ENCODE peak calls at places on chromosomes 4 and X, in nine cellular contexts. Z is IMR-90, B is GM13977, J is pancreas, M is fibroblast of lung, E is endothelial cell, C is HFF-Myc, F is GM12865, P is kidney epithelial cell. O is an unnamed sample.

GRCh38 chrX:51484616-51485015 is 11.8 kb downstream of the NUDT11 start:
- DNase-seq in Z (no peak), B (no peak), J (no peak), M (no peak), E (no peak), C (no peak), F (no peak), P (no peak), O (no peak)

GRCh38 chrX:50609796-50610195 is 139.2 kb upstream of the DGKK start:
- DNase-seq in Z (peak), B (no peak), J (no peak), M (no peak), E (no peak), C (no peak), F (no peak), P (no peak), O (no peak)

GRCh38 chrX:39848243-39848642 is 249.5 kb downstream of the BCOR start:
- DNase-seq in Z (peak), B (no peak), J (peak), M (peak), E (no peak), C (no peak), F (no peak), P (no peak), O (no peak)

GRCh38 chr4:73573794-73574528 is 46.3 kb downstream of the RASSF6 start:
- DNase-seq in Z (peak), B (peak), J (peak), M (peak), E (peak), C (peak), F (peak), P (peak), O (peak)

GRCh38 chr4:82776925-82777542 is 21.6 kb downstream of the SCD5 start:
- DNase-seq in Z (peak), B (no peak), J (no peak), M (peak), E (no peak), C (no peak), F (no peak), P (no peak), O (no peak)

GRCh38 chrX:23331701-23332100 is 2.9 kb upstream of the PTCHD1 start:
- DNase-seq in Z (no peak), B (no peak), J (no peak), M (no peak), E (no peak), C (no peak), F (no peak), P (no peak), O (no peak)

GRCh38 chr4:2867758-2868491 is 24.3 kb downstream of the ADD1 start:
- DNase-seq in Z (peak), B (no peak), J (peak), M (peak), E (no peak), C (no peak), F (no peak), P (no peak), O (no peak)

GRCh38 chr4:113838421-113838820 is 76.9 kb upstream of the CAMK2D start:
- DNase-seq in Z (no peak), B (no peak), J (no peak), M (no peak), E (no peak), C (no peak), F (no peak), P (no peak), O (no peak)

GRCh38 chr4:125116431-125116830 is 198.3 kb upstream of the FAT4 start:
- DNase-seq in Z (peak), B (no peak), J (no peak), M (peak), E (no peak), C (no peak), F (no peak), P (no peak), O (no peak)

DNA sequence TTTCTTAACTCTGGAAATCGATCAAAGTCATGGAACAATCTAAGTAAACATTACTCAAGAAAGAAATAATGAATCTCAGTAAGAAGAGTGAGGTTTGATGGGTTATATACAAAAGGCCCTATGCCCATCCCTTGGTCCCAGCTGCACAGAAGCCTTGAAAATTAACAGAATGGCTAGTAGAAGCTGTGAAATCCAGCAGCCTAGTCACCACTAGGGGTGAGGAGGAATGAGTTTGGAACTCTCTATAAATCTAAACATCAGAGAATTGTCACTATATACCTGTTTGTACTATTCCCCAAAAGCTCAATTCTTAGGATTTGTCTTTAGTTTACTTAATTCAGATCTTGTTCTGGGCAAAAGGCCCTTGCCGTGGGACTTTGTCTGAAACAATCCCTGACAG is 313.9 kb upstream of the GRID2 start:
- DNase-seq in Z (no peak), B (no peak), J (no peak), M (no peak), E (no peak), C (no peak), F (no peak), P (no peak), O (no peak)
- TF ChIP-seq CTCF in Z (no peak), B (no peak), J (no peak), M (no peak), E (no peak), C (no peak), F (no peak), P (no peak), O (no peak)

DNA sequence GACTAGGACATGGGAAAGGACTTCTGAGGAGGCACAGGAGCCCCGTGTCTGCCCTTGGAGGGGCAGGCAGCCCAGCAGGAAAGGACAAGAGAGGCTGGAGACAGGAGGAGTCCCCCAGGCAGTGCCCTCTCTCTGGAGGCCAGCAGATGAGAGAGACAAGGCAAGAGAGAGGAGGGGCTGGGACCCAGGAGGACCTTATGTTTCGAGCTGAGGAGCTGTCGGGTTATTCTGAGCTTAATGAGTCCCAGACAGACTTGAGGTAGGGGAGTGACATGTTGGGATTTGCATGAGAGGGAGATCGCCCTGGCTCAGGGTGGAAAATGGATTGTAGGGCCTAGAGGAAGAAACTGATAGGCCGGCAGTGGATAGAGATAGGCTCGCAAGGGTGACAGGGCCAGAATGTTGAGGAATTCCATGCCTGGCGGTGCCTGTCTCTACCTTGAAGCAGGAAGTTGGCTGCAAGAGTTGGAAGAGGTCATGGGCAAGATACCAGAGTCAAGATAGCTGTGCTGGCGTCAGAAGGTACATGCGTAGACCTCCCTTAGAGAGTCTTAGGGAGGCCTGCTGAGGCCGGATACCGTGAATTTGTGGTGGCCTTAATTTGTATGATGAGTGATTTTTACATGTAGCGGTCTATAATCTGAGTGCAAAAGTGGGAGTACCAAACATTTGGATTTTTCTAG is 19.4 kb downstream of the STOX2 start:
- DNase-seq in Z (no peak), B (no peak), J (peak), M (no peak), E (no peak), C (no peak), F (no peak), P (no peak), O (no peak)
- TF ChIP-seq CTCF in Z (no peak), B (no peak), J (no peak), M (no peak), E (no peak), C (no peak), F (no peak), P (no peak), O (no peak)

GRCh38 chrX:154384284-154384892 is 5.3 kb downstream of the EMD start:
- DNase-seq in Z (no peak), B (no peak), J (no peak), M (no peak), E (no peak), C (no peak), F (no peak), P (no peak), O (no peak)
- TF ChIP-seq CTCF in Z (peak), B (peak), J (no peak), M (peak), E (no peak), C (no peak), F (no peak), P (peak), O (no peak)

GRCh38 chrX:44016906-44017305 is 43.7 kb upstream of the NDP start:
- DNase-seq in Z (no peak), B (no peak), J (no peak), M (no peak), E (no peak), C (no peak), F (no peak), P (no peak), O (no peak)
- TF ChIP-seq CTCF in Z (no peak), B (no peak), J (no peak), M (no peak), E (no peak), C (no peak), F (no peak), P (no peak), O (no peak)

GRCh38 chr4:121462660-121463261 is 81.9 kb upstream of the QRFPR start:
- DNase-seq in Z (peak), B (peak), J (peak), M (peak), E (peak), C (peak), F (peak), P (peak), O (peak)
- TF ChIP-seq CTCF in Z (peak), B (peak), J (peak), M (peak), E (peak), C (peak), F (peak), P (peak), O (peak)

GRCh38 chrX:47564438-47565085 is 3.6 kb downstream of the ARAF start:
- DNase-seq in Z (no peak), B (no peak), J (no peak), M (no peak), E (no peak), C (no peak), F (peak), P (no peak), O (no peak)
- TF ChIP-seq CTCF in Z (no peak), B (no peak), J (no peak), M (no peak), E (no peak), C (no peak), F (no peak), P (no peak), O (no peak)

DNA sequence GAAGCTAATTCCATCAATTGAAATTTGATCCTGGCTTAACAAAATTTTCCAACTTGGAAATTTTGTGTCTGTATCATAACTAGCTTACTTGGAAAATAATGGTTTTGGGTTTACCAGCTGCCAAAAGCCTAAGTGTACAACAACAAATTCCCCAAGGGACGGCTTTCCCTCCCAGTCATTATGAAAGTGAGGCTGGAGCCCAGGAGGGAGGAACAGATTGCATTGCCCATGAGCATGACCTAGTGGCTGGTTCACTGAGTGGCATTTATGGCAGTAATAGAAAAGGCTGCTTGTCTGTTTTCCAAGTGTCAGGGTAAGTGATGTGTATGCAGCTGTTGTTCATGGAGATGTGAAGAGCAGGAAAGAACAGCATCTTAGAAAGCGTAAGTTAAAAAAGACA is 70.8 kb upstream of the HHIP start:
- DNase-seq in Z (no peak), B (no peak), J (no peak), M (no peak), E (peak), C (no peak), F (peak), P (no peak), O (no peak)
- TF ChIP-seq CTCF in Z (no peak), B (peak), J (no peak), M (no peak), E (no peak), C (no peak), F (peak), P (peak), O (peak)

GRCh38 chr4:84503495-84504437 is 4.7 kb upstream of the NKX6-1 start:
- DNase-seq in Z (peak), B (peak), J (peak), M (peak), E (peak), C (peak), F (peak), P (peak), O (no peak)
- TF ChIP-seq CTCF in Z (peak), B (peak), J (peak), M (peak), E (peak), C (peak), F (peak), P (peak), O (peak)

GRCh38 chr4:8022767-8023695 is 83.4 kb upstream of the AFAP1 start:
- DNase-seq in Z (no peak), B (no peak), J (no peak), M (no peak), E (no peak), C (no peak), F (no peak), P (no peak), O (no peak)

GRCh38 chr4:8019396-8020365 is 80.0 kb upstream of the AFAP1 start:
- DNase-seq in Z (no peak), B (no peak), J (no peak), M (no peak), E (no peak), C (no peak), F (no peak), P (no peak), O (no peak)

GRCh38 chr4:8023696-8024033 is 84.0 kb upstream of the AFAP1 start:
- DNase-seq in Z (no peak), B (no peak), J (no peak), M (no peak), E (no peak), C (no peak), F (no peak), P (no peak), O (no peak)

GRCh38 chr4:8024073-8024786 is 84.6 kb upstream of the AFAP1 start:
- DNase-seq in Z (no peak), B (no peak), J (no peak), M (no peak), E (no peak), C (no peak), F (no peak), P (no peak), O (no peak)

DNA sequence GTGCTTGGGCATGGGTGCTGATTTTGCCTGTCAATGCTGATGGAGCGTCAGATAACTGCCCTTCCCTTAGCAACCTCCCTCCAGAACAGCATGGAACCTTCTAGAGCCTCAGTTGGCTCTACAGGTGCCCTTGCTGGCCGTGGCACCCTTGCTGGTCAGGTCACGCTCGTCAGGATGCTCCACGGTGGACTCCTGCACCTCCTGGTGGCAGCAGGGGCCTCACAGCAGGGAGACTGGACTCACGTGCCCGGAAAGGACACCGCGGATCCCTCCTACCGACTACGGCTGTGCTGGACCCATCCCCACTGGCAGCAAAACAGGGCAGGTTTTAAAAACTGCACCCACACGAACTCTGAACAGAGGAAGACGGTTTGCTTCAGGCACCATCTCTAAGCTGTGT is 82.1 kb upstream of the AFAP1 start:
- DNase-seq in Z (no peak), B (no peak), J (no peak), M (no peak), E (no peak), C (no peak), F (no peak), P (no peak), O (no peak)
- TF ChIP-seq CTCF in Z (peak), B (no peak), J (no peak), M (no peak), E (no peak), C (peak), F (no peak), P (peak), O (no peak)

DNA sequence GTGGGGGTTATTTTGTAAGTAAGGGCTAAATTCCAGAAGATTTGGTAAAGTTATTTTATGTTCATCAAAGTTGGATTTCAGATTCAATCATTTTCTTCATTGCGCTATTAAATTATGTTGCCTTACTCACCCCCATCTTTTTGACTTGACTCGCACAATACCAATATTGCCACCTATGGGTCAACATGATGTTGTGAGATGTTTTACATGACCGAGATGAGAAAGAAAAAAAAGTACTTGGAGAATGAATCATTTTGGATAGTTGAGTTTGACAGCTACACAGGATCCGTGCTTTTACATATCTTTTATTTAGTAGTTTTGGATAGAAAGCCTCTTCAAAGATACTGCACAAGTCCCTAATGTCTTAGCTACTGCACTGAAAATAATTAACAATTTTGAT is 224.2 kb upstream of the EMCN start:
- DNase-seq in Z (peak), B (peak), J (no peak), M (peak), E (no peak), C (no peak), F (peak), P (peak), O (no peak)
- TF ChIP-seq CTCF in Z (peak), B (peak), J (peak), M (peak), E (peak), C (peak), F (peak), P (no peak), O (no peak)